ENCODE peak calls at places on chromosomes 12 and 14, in ten cellular contexts. J is HT-29; K is lower lobe of right lung; N is neural crest cell; U is stimulated activated CD4-positive, alpha-beta T cell treated with anti-CD3 and anti-CD28 coated beads, Interleukin-1b, Interleukin-23, amount 100 ng/mL, for 24 hours; M is SW 1271; R is ecto neural progenitor cell; D is stimulated activated naive CD8-positive, alpha-beta T cell treated with anti-CD3 and anti-CD28 coated beads, Interleukin-15, amount 100 ng/mL, for 72 hours; E is T-helper 1 cell; V is mucosa of gallbladder. T is an unnamed sample.

GRCh38 chr12:62331306-62331705 is 71.1 kb downstream of the USP15 start:
- DNase-seq in E (no peak), N (no peak), R (no peak), K (no peak), U (no peak), V (no peak), M (no peak), D (no peak), J (no peak), T (no peak)

GRCh38 chr12:4417471-4417870 is 28.1 kb downstream of the FGF6 start:
- DNase-seq in K (no peak), E (no peak), M (no peak), V (no peak), J (no peak), N (no peak), R (peak), U (no peak), D (no peak), T (no peak)

GRCh38 chr14:23559010-23559920 is 3.2 kb downstream of the THTPA start:
- DNase-seq in K (peak), D (peak), J (peak), R (peak), E (peak), M (peak), U (peak), N (peak), V (no peak), T (peak)

GRCh38 chr14:79629891-79630560 is 581.3 kb downstream of the DIO2 start:
- DNase-seq in N (no peak), M (no peak), U (no peak), R (no peak), J (no peak), E (no peak), V (no peak), D (no peak), K (no peak), T (no peak)

GRCh38 chr12:116615141-116615861 is 56.1 kb downstream of the MAP1LC3B2 start:
- DNase-seq in E (no peak), M (no peak), K (no peak), D (no peak), J (no peak), U (no peak), R (no peak), N (no peak), V (no peak), T (no peak)

GRCh38 chr12:103499571-103499970 is 3.8 kb upstream of the C12orf42 start:
- DNase-seq in V (no peak), U (no peak), N (no peak), D (no peak), M (no peak), J (no peak), R (no peak), E (no peak), K (no peak), T (no peak)

GRCh38 chr14:59919582-59920377 is at the start of gene LRRC9:
- DNase-seq in M (no peak), V (no peak), U (no peak), K (peak), D (peak), N (peak), J (no peak), E (no peak), R (peak), T (peak)

GRCh38 chr12:78864483-78865296 is at the start of gene SYT1:
- DNase-seq in U (no peak), D (no peak), R (peak), E (no peak), J (no peak), V (peak), K (peak), N (peak), M (no peak), T (no peak)

GRCh38 chr12:75852143-75852542 is 179.4 kb downstream of the PHLDA1 start:
- DNase-seq in N (no peak), J (no peak), E (no peak), U (no peak), D (no peak), V (no peak), K (no peak), R (no peak), M (no peak), T (no peak)

GRCh38 chr12:45655186-45655585 is 74.3 kb upstream of the ARID2 start:
- DNase-seq in D (peak), J (peak), K (no peak), R (no peak), E (peak), M (no peak), N (no peak), V (peak), U (peak), T (no peak)

GRCh38 chr12:127570387-127570786 is 696.6 kb upstream of the TMEM132C start:
- DNase-seq in D (no peak), E (no peak), K (no peak), U (no peak), J (no peak), R (no peak), V (no peak), N (no peak), M (no peak), T (no peak)

GRCh38 chr12:32944195-32944594 is 47.6 kb upstream of the PKP2 start:
- DNase-seq in V (no peak), R (no peak), N (no peak), U (no peak), M (no peak), J (no peak), D (no peak), E (no peak), K (no peak), T (no peak)

GRCh38 chr14:55864890-55865655 is 253.1 kb upstream of the PELI2 start:
- DNase-seq in J (no peak), M (no peak), U (no peak), E (no peak), V (no peak), R (no peak), D (no peak), K (no peak), N (no peak), T (no peak)

GRCh38 chr14:38357557-38357956 is 101.7 kb upstream of the CLEC14A start:
- DNase-seq in J (no peak), E (no peak), N (no peak), V (no peak), M (peak), D (no peak), K (no peak), U (no peak), R (no peak), T (no peak)

GRCh38 chr14:22848391-22849164 is 12.2 kb downstream of the MMP14 start:
- DNase-seq in K (peak), J (no peak), U (no peak), V (peak), N (no peak), D (no peak), R (no peak), M (no peak), E (no peak), T (no peak)

GRCh38 chr14:26194816-26195215 is 403.0 kb downstream of the NOVA1 start:
- DNase-seq in R (no peak), D (no peak), K (no peak), M (no peak), J (no peak), V (no peak), E (no peak), U (no peak), N (no peak), T (no peak)

GRCh38 chr12:48999371-49000131 is at the start of gene DDN:
- DNase-seq in V (no peak), D (peak), K (peak), R (peak), U (no peak), E (no peak), M (no peak), N (no peak), J (no peak), T (no peak)

GRCh38 chr12:131105736-131106356 is 152.1 kb downstream of the ADGRD1 start:
- DNase-seq in N (no peak), E (no peak), M (no peak), R (no peak), V (no peak), J (no peak), D (peak), K (no peak), U (peak), T (no peak)

GRCh38 chr12:80107221-80107620 is 7.9 kb downstream of the OTOGL start:
- DNase-seq in M (no peak), J (no peak), N (no peak), K (no peak), V (no peak), E (no peak), R (no peak), U (no peak), D (no peak), T (no peak)

GRCh38 chr14:72544615-72545387 is 349.1 kb downstream of the DPF3 start:
- DNase-seq in D (no peak), V (no peak), U (no peak), N (no peak), K (no peak), M (no peak), J (no peak), R (peak), E (no peak), T (no peak)

GRCh38 chr14:79732911-79733310 is 478.4 kb downstream of the DIO2 start:
- DNase-seq in E (no peak), R (no peak), J (no peak), V (no peak), N (no peak), K (no peak), U (no peak), D (no peak), M (no peak), T (no peak)

GRCh38 chr12:100026241-100026640 is 41.5 kb upstream of the ANKS1B start:
- DNase-seq in K (no peak), M (no peak), N (no peak), R (no peak), D (no peak), J (no peak), E (no peak), U (no peak), V (no peak), T (no peak)

GRCh38 chr14:77023001-77023996 is 5.2 kb downstream of the IRF2BPL start:
- DNase-seq in E (no peak), M (no peak), K (peak), R (peak), D (peak), J (peak), N (no peak), U (no peak), V (peak), T (no peak)

GRCh38 chr12:11717533-11717961 is 68.1 kb downstream of the ETV6 start:
- DNase-seq in R (no peak), U (no peak), N (no peak), V (no peak), E (no peak), K (no peak), M (no peak), J (no peak), D (no peak), T (no peak)

GRCh38 chr12:2294651-2295475 is 242.1 kb downstream of the CACNA1C start:
- DNase-seq in E (no peak), U (no peak), M (no peak), D (no peak), K (peak), N (no peak), J (no peak), V (no peak), R (no peak), T (no peak)

GRCh38 chr14:83757896-83758295 is 1772.0 kb upstream of the FLRT2 start:
- DNase-seq in K (no peak), M (no peak), N (no peak), V (no peak), E (no peak), U (no peak), D (no peak), J (no peak), R (no peak), T (no peak)

GRCh38 chr14:37594238-37594915 is 672 bp downstream of the FOXA1 start:
- DNase-seq in R (peak), K (peak), V (peak), J (peak), U (no peak), M (peak), E (no peak), N (peak), D (peak), T (no peak)

GRCh38 chr12:38949363-38949762 is 44.0 kb upstream of the CPNE8 start:
- DNase-seq in U (no peak), D (no peak), M (no peak), J (no peak), V (no peak), N (no peak), R (no peak), E (no peak), K (no peak), T (no peak)

GRCh38 chr12:56462565-56462964 is 5.8 kb upstream of the SPRYD4 start:
- DNase-seq in K (no peak), M (no peak), R (peak), U (no peak), V (no peak), E (no peak), N (peak), D (no peak), J (no peak), T (no peak)

GRCh38 chr12:64669270-64669842 is 59.1 kb downstream of the RASSF3 start:
- DNase-seq in R (peak), V (no peak), K (peak), N (no peak), E (peak), M (peak), U (no peak), D (peak), J (peak), T (no peak)

GRCh38 chr14:64654072-64654899 is 49.9 kb upstream of the PLEKHG3 start:
- DNase-seq in N (no peak), D (peak), J (peak), E (no peak), R (no peak), M (no peak), V (no peak), U (no peak), K (no peak), T (no peak)

GRCh38 chr14:93081875-93082570 is 33.7 kb downstream of the ITPK1 start:
- DNase-seq in D (peak), K (no peak), M (no peak), N (no peak), J (no peak), R (no peak), U (no peak), V (no peak), E (no peak), T (no peak)

GRCh38 chr12:49347307-49348237 is 884 bp downstream of the DNAJC22 start:
- DNase-seq in U (peak), E (peak), M (peak), R (peak), K (peak), N (peak), V (peak), J (peak), D (peak), T (peak)

GRCh38 chr12:68446896-68447806 is 115.0 kb upstream of the MDM1 start:
- DNase-seq in K (no peak), M (no peak), U (no peak), D (no peak), V (no peak), N (no peak), R (peak), E (no peak), J (no peak), T (no peak)

GRCh38 chr12:76587428-76588178 is 28.0 kb upstream of the OSBPL8 start:
- DNase-seq in J (no peak), V (no peak), N (no peak), M (no peak), E (no peak), K (no peak), U (no peak), D (no peak), R (no peak), T (no peak)

GRCh38 chr12:3129301-3130052 is 52.3 kb downstream of the TSPAN9 start:
- DNase-seq in D (peak), J (no peak), E (no peak), U (no peak), N (no peak), K (no peak), M (no peak), V (no peak), R (no peak), T (no peak)